ENCODE peak calls at places on chromosome 13, in ten cellular contexts. One of them, this sample, is unnamed.

GRCh38 chr13:52723181-52723580 is 16.4 kb downstream of the CNMD start:
- DNase-seq in T-helper 17 cell: no peak
- DNase-seq in GM23248: no peak
- DNase-seq in effector memory CD8-positive, alpha-beta T cell: no peak
- DNase-seq in CD8-positive, alpha-beta T cell: no peak
- DNase-seq in stimulated activated CD8-positive, alpha-beta memory T cell treated with anti-CD3 and anti-CD28 coated beads, Interleukin-15, amount 100 ng/mL, for 48 hours: no peak
- DNase-seq in BJ: no peak
- DNase-seq in vagina: no peak
- DNase-seq in hypothalamus: no peak
- DNase-seq in osteocyte: no peak
- DNase-seq in this sample: no peak

GRCh38 chr13:32150794-32151193 is 119.2 kb downstream of the FRY start:
- DNase-seq in T-helper 17 cell: no peak
- DNase-seq in GM23248: peak; percentile 71
- DNase-seq in effector memory CD8-positive, alpha-beta T cell: no peak
- DNase-seq in CD8-positive, alpha-beta T cell: no peak
- DNase-seq in stimulated activated CD8-positive, alpha-beta memory T cell treated with anti-CD3 and anti-CD28 coated beads, Interleukin-15, amount 100 ng/mL, for 48 hours: no peak
- DNase-seq in BJ: peak; percentile 31
- DNase-seq in vagina: no peak
- DNase-seq in hypothalamus: no peak
- DNase-seq in osteocyte: no peak
- DNase-seq in this sample: no peak

GRCh38 chr13:67095621-67096020 is 134.5 kb downstream of the PCDH9 start:
- DNase-seq in T-helper 17 cell: no peak
- DNase-seq in GM23248: no peak
- DNase-seq in effector memory CD8-positive, alpha-beta T cell: no peak
- DNase-seq in CD8-positive, alpha-beta T cell: no peak
- DNase-seq in stimulated activated CD8-positive, alpha-beta memory T cell treated with anti-CD3 and anti-CD28 coated beads, Interleukin-15, amount 100 ng/mL, for 48 hours: no peak
- DNase-seq in BJ: no peak
- DNase-seq in vagina: no peak
- DNase-seq in hypothalamus: no peak
- DNase-seq in osteocyte: no peak
- DNase-seq in this sample: no peak

GRCh38 chr13:97274782-97275252 is 52.7 kb downstream of the MBNL2 start:
- DNase-seq in T-helper 17 cell: no peak
- DNase-seq in GM23248: peak; percentile 84
- DNase-seq in effector memory CD8-positive, alpha-beta T cell: no peak
- DNase-seq in CD8-positive, alpha-beta T cell: no peak
- DNase-seq in stimulated activated CD8-positive, alpha-beta memory T cell treated with anti-CD3 and anti-CD28 coated beads, Interleukin-15, amount 100 ng/mL, for 48 hours: no peak
- DNase-seq in BJ: peak; percentile 78
- DNase-seq in vagina: no peak
- DNase-seq in hypothalamus: no peak
- DNase-seq in osteocyte: no peak
- DNase-seq in this sample: no peak

GRCh38 chr13:38391341-38391740 is 41.7 kb downstream of the UFM1 start:
- DNase-seq in T-helper 17 cell: no peak
- DNase-seq in GM23248: no peak
- DNase-seq in effector memory CD8-positive, alpha-beta T cell: no peak
- DNase-seq in CD8-positive, alpha-beta T cell: no peak
- DNase-seq in stimulated activated CD8-positive, alpha-beta memory T cell treated with anti-CD3 and anti-CD28 coated beads, Interleukin-15, amount 100 ng/mL, for 48 hours: no peak
- DNase-seq in BJ: no peak
- DNase-seq in vagina: no peak
- DNase-seq in hypothalamus: no peak
- DNase-seq in osteocyte: no peak
- DNase-seq in this sample: no peak

GRCh38 chr13:74200081-74200480 is 65.9 kb upstream of the KLF12 start:
- DNase-seq in T-helper 17 cell: no peak
- DNase-seq in GM23248: peak; percentile 48
- DNase-seq in effector memory CD8-positive, alpha-beta T cell: no peak
- DNase-seq in CD8-positive, alpha-beta T cell: no peak
- DNase-seq in stimulated activated CD8-positive, alpha-beta memory T cell treated with anti-CD3 and anti-CD28 coated beads, Interleukin-15, amount 100 ng/mL, for 48 hours: no peak
- DNase-seq in BJ: no peak
- DNase-seq in vagina: no peak
- DNase-seq in hypothalamus: no peak
- DNase-seq in osteocyte: no peak
- DNase-seq in this sample: no peak

GRCh38 chr13:45396548-45397095 is 21.6 kb downstream of the SLC25A30 start:
- DNase-seq in T-helper 17 cell: no peak
- DNase-seq in GM23248: no peak
- DNase-seq in effector memory CD8-positive, alpha-beta T cell: no peak
- DNase-seq in CD8-positive, alpha-beta T cell: no peak
- DNase-seq in stimulated activated CD8-positive, alpha-beta memory T cell treated with anti-CD3 and anti-CD28 coated beads, Interleukin-15, amount 100 ng/mL, for 48 hours: no peak
- DNase-seq in BJ: no peak
- DNase-seq in vagina: no peak
- DNase-seq in hypothalamus: no peak
- DNase-seq in osteocyte: no peak
- DNase-seq in this sample: no peak

GRCh38 chr13:44300895-44301638 is 72.6 kb upstream of the SERP2 start:
- DNase-seq in T-helper 17 cell: no peak
- DNase-seq in GM23248: peak; percentile 59
- DNase-seq in effector memory CD8-positive, alpha-beta T cell: no peak
- DNase-seq in CD8-positive, alpha-beta T cell: no peak
- DNase-seq in stimulated activated CD8-positive, alpha-beta memory T cell treated with anti-CD3 and anti-CD28 coated beads, Interleukin-15, amount 100 ng/mL, for 48 hours: no peak
- DNase-seq in BJ: peak; percentile 35
- DNase-seq in vagina: peak; percentile 22
- DNase-seq in hypothalamus: no peak
- DNase-seq in osteocyte: no peak
- DNase-seq in this sample: no peak

GRCh38 chr13:87089391-87089790 is 581.8 kb upstream of the SLITRK5 start:
- DNase-seq in T-helper 17 cell: no peak
- DNase-seq in GM23248: peak; percentile 94
- DNase-seq in effector memory CD8-positive, alpha-beta T cell: no peak
- DNase-seq in CD8-positive, alpha-beta T cell: no peak
- DNase-seq in stimulated activated CD8-positive, alpha-beta memory T cell treated with anti-CD3 and anti-CD28 coated beads, Interleukin-15, amount 100 ng/mL, for 48 hours: no peak
- DNase-seq in BJ: peak; percentile 40
- DNase-seq in vagina: no peak
- DNase-seq in hypothalamus: no peak
- DNase-seq in osteocyte: no peak
- DNase-seq in this sample: no peak

GRCh38 chr13:71801165-71801564 is 65.8 kb downstream of the DACH1 start:
- DNase-seq in T-helper 17 cell: no peak
- DNase-seq in GM23248: no peak
- DNase-seq in effector memory CD8-positive, alpha-beta T cell: no peak
- DNase-seq in CD8-positive, alpha-beta T cell: no peak
- DNase-seq in stimulated activated CD8-positive, alpha-beta memory T cell treated with anti-CD3 and anti-CD28 coated beads, Interleukin-15, amount 100 ng/mL, for 48 hours: no peak
- DNase-seq in BJ: no peak
- DNase-seq in vagina: no peak
- DNase-seq in hypothalamus: no peak
- DNase-seq in osteocyte: no peak
- DNase-seq in this sample: no peak

GRCh38 chr13:110103479-110103878 is 203.5 kb downstream of the COL4A1 start:
- DNase-seq in T-helper 17 cell: no peak
- DNase-seq in GM23248: peak; percentile 52
- DNase-seq in effector memory CD8-positive, alpha-beta T cell: no peak
- DNase-seq in CD8-positive, alpha-beta T cell: no peak
- DNase-seq in stimulated activated CD8-positive, alpha-beta memory T cell treated with anti-CD3 and anti-CD28 coated beads, Interleukin-15, amount 100 ng/mL, for 48 hours: no peak
- DNase-seq in BJ: no peak
- DNase-seq in vagina: no peak
- DNase-seq in hypothalamus: no peak
- DNase-seq in osteocyte: no peak
- DNase-seq in this sample: no peak

GRCh38 chr13:50626031-50626643 is 217.4 kb downstream of the DLEU7 start:
- DNase-seq in T-helper 17 cell: no peak
- DNase-seq in GM23248: peak; percentile 87
- DNase-seq in effector memory CD8-positive, alpha-beta T cell: no peak
- DNase-seq in CD8-positive, alpha-beta T cell: no peak
- DNase-seq in stimulated activated CD8-positive, alpha-beta memory T cell treated with anti-CD3 and anti-CD28 coated beads, Interleukin-15, amount 100 ng/mL, for 48 hours: no peak
- DNase-seq in BJ: peak; percentile 65
- DNase-seq in vagina: no peak
- DNase-seq in hypothalamus: no peak
- DNase-seq in osteocyte: no peak
- DNase-seq in this sample: no peak

GRCh38 chr13:63651394-63651793 is 2235.7 kb upstream of the PCDH20 start:
- DNase-seq in T-helper 17 cell: no peak
- DNase-seq in GM23248: no peak
- DNase-seq in effector memory CD8-positive, alpha-beta T cell: no peak
- DNase-seq in CD8-positive, alpha-beta T cell: no peak
- DNase-seq in stimulated activated CD8-positive, alpha-beta memory T cell treated with anti-CD3 and anti-CD28 coated beads, Interleukin-15, amount 100 ng/mL, for 48 hours: no peak
- DNase-seq in BJ: no peak
- DNase-seq in vagina: no peak
- DNase-seq in hypothalamus: no peak
- DNase-seq in osteocyte: no peak
- DNase-seq in this sample: no peak

GRCh38 chr13:27926644-27927434 is 7.0 kb downstream of the PDX1 start:
- DNase-seq in T-helper 17 cell: no peak
- DNase-seq in GM23248: peak; percentile 21
- DNase-seq in effector memory CD8-positive, alpha-beta T cell: no peak
- DNase-seq in CD8-positive, alpha-beta T cell: no peak
- DNase-seq in stimulated activated CD8-positive, alpha-beta memory T cell treated with anti-CD3 and anti-CD28 coated beads, Interleukin-15, amount 100 ng/mL, for 48 hours: no peak
- DNase-seq in BJ: no peak
- DNase-seq in vagina: no peak
- DNase-seq in hypothalamus: no peak
- DNase-seq in osteocyte: no peak
- DNase-seq in this sample: no peak

GRCh38 chr13:75258159-75258782 is 223.7 kb downstream of the TBC1D4 start:
- DNase-seq in T-helper 17 cell: no peak
- DNase-seq in GM23248: peak; percentile 59
- DNase-seq in effector memory CD8-positive, alpha-beta T cell: no peak
- DNase-seq in CD8-positive, alpha-beta T cell: no peak
- DNase-seq in stimulated activated CD8-positive, alpha-beta memory T cell treated with anti-CD3 and anti-CD28 coated beads, Interleukin-15, amount 100 ng/mL, for 48 hours: no peak
- DNase-seq in BJ: no peak
- DNase-seq in vagina: no peak
- DNase-seq in hypothalamus: no peak
- DNase-seq in osteocyte: no peak
- DNase-seq in this sample: no peak

GRCh38 chr13:97220151-97220900 is 1.8 kb upstream of the MBNL2 start:
- DNase-seq in T-helper 17 cell: no peak
- DNase-seq in GM23248: no peak
- DNase-seq in effector memory CD8-positive, alpha-beta T cell: no peak
- DNase-seq in CD8-positive, alpha-beta T cell: no peak
- DNase-seq in stimulated activated CD8-positive, alpha-beta memory T cell treated with anti-CD3 and anti-CD28 coated beads, Interleukin-15, amount 100 ng/mL, for 48 hours: no peak
- DNase-seq in BJ: no peak
- DNase-seq in vagina: no peak
- DNase-seq in hypothalamus: no peak
- DNase-seq in osteocyte: no peak
- DNase-seq in this sample: no peak

GRCh38 chr13:102877285-102877684 is 31.5 kb downstream of the ERCC5 start:
- DNase-seq in T-helper 17 cell: no peak
- DNase-seq in GM23248: peak; percentile 51
- DNase-seq in effector memory CD8-positive, alpha-beta T cell: no peak
- DNase-seq in CD8-positive, alpha-beta T cell: no peak
- DNase-seq in stimulated activated CD8-positive, alpha-beta memory T cell treated with anti-CD3 and anti-CD28 coated beads, Interleukin-15, amount 100 ng/mL, for 48 hours: no peak
- DNase-seq in BJ: no peak
- DNase-seq in vagina: no peak
- DNase-seq in hypothalamus: no peak
- DNase-seq in osteocyte: no peak
- DNase-seq in this sample: no peak

GRCh38 chr13:110471833-110472162 is 89.7 kb downstream of the RAB20 start:
- DNase-seq in T-helper 17 cell: no peak
- DNase-seq in GM23248: peak; percentile 9
- DNase-seq in effector memory CD8-positive, alpha-beta T cell: no peak
- DNase-seq in CD8-positive, alpha-beta T cell: no peak
- DNase-seq in stimulated activated CD8-positive, alpha-beta memory T cell treated with anti-CD3 and anti-CD28 coated beads, Interleukin-15, amount 100 ng/mL, for 48 hours: peak; percentile 16
- DNase-seq in BJ: no peak
- DNase-seq in vagina: no peak
- DNase-seq in hypothalamus: no peak
- DNase-seq in osteocyte: no peak
- DNase-seq in this sample: no peak

GRCh38 chr13:73918691-73919090 is 215.5 kb downstream of the KLF12 start:
- DNase-seq in T-helper 17 cell: no peak
- DNase-seq in GM23248: no peak
- DNase-seq in effector memory CD8-positive, alpha-beta T cell: no peak
- DNase-seq in CD8-positive, alpha-beta T cell: no peak
- DNase-seq in stimulated activated CD8-positive, alpha-beta memory T cell treated with anti-CD3 and anti-CD28 coated beads, Interleukin-15, amount 100 ng/mL, for 48 hours: no peak
- DNase-seq in BJ: no peak
- DNase-seq in vagina: no peak
- DNase-seq in hypothalamus: no peak
- DNase-seq in osteocyte: no peak
- DNase-seq in this sample: no peak

GRCh38 chr13:113046066-113046882 is 59.3 kb upstream of the F7 start:
- DNase-seq in T-helper 17 cell: no peak
- DNase-seq in GM23248: no peak
- DNase-seq in effector memory CD8-positive, alpha-beta T cell: no peak
- DNase-seq in CD8-positive, alpha-beta T cell: no peak
- DNase-seq in stimulated activated CD8-positive, alpha-beta memory T cell treated with anti-CD3 and anti-CD28 coated beads, Interleukin-15, amount 100 ng/mL, for 48 hours: no peak
- DNase-seq in BJ: no peak
- DNase-seq in vagina: no peak
- DNase-seq in hypothalamus: no peak
- DNase-seq in osteocyte: no peak
- DNase-seq in this sample: no peak

GRCh38 chr13:93002071-93002470 is 224.5 kb upstream of the GPC6 start:
- DNase-seq in T-helper 17 cell: no peak
- DNase-seq in GM23248: peak; percentile 4
- DNase-seq in effector memory CD8-positive, alpha-beta T cell: no peak
- DNase-seq in CD8-positive, alpha-beta T cell: no peak
- DNase-seq in stimulated activated CD8-positive, alpha-beta memory T cell treated with anti-CD3 and anti-CD28 coated beads, Interleukin-15, amount 100 ng/mL, for 48 hours: no peak
- DNase-seq in BJ: peak; percentile 1
- DNase-seq in vagina: no peak
- DNase-seq in hypothalamus: no peak
- DNase-seq in osteocyte: no peak
- DNase-seq in this sample: no peak

GRCh38 chr13:94233401-94233800 is 246.1 kb downstream of the DCT start:
- DNase-seq in T-helper 17 cell: no peak
- DNase-seq in GM23248: peak; percentile 94
- DNase-seq in effector memory CD8-positive, alpha-beta T cell: no peak
- DNase-seq in CD8-positive, alpha-beta T cell: no peak
- DNase-seq in stimulated activated CD8-positive, alpha-beta memory T cell treated with anti-CD3 and anti-CD28 coated beads, Interleukin-15, amount 100 ng/mL, for 48 hours: no peak
- DNase-seq in BJ: peak; percentile 44
- DNase-seq in vagina: no peak
- DNase-seq in hypothalamus: no peak
- DNase-seq in osteocyte: no peak
- DNase-seq in this sample: no peak

GRCh38 chr13:33363328-33363727 is 77.8 kb upstream of the STARD13 start:
- DNase-seq in T-helper 17 cell: no peak
- DNase-seq in GM23248: no peak
- DNase-seq in effector memory CD8-positive, alpha-beta T cell: no peak
- DNase-seq in CD8-positive, alpha-beta T cell: no peak
- DNase-seq in stimulated activated CD8-positive, alpha-beta memory T cell treated with anti-CD3 and anti-CD28 coated beads, Interleukin-15, amount 100 ng/mL, for 48 hours: no peak
- DNase-seq in BJ: no peak
- DNase-seq in vagina: no peak
- DNase-seq in hypothalamus: no peak
- DNase-seq in osteocyte: no peak
- DNase-seq in this sample: no peak

GRCh38 chr13:27359203-27359821 is 65.1 kb upstream of the GTF3A start:
- DNase-seq in T-helper 17 cell: peak; percentile 50
- DNase-seq in GM23248: peak; percentile 83
- DNase-seq in effector memory CD8-positive, alpha-beta T cell: peak; percentile 45
- DNase-seq in CD8-positive, alpha-beta T cell: peak; percentile 80
- DNase-seq in stimulated activated CD8-positive, alpha-beta memory T cell treated with anti-CD3 and anti-CD28 coated beads, Interleukin-15, amount 100 ng/mL, for 48 hours: peak; percentile 35
- DNase-seq in BJ: no peak
- DNase-seq in vagina: no peak
- DNase-seq in hypothalamus: peak; percentile 22
- DNase-seq in osteocyte: peak; percentile 90
- DNase-seq in this sample: peak; percentile 62

GRCh38 chr13:46598140-46598819 is 45.3 kb downstream of the LRCH1 start:
- DNase-seq in T-helper 17 cell: no peak
- DNase-seq in GM23248: no peak
- DNase-seq in effector memory CD8-positive, alpha-beta T cell: no peak
- DNase-seq in CD8-positive, alpha-beta T cell: no peak
- DNase-seq in stimulated activated CD8-positive, alpha-beta memory T cell treated with anti-CD3 and anti-CD28 coated beads, Interleukin-15, amount 100 ng/mL, for 48 hours: no peak
- DNase-seq in BJ: no peak
- DNase-seq in vagina: no peak
- DNase-seq in hypothalamus: no peak
- DNase-seq in osteocyte: no peak
- DNase-seq in this sample: no peak

GRCh38 chr13:24630851-24631341 is 49.3 kb upstream of the ATP12A start:
- DNase-seq in T-helper 17 cell: no peak
- DNase-seq in GM23248: peak; percentile 42
- DNase-seq in effector memory CD8-positive, alpha-beta T cell: no peak
- DNase-seq in CD8-positive, alpha-beta T cell: no peak
- DNase-seq in stimulated activated CD8-positive, alpha-beta memory T cell treated with anti-CD3 and anti-CD28 coated beads, Interleukin-15, amount 100 ng/mL, for 48 hours: no peak
- DNase-seq in BJ: no peak
- DNase-seq in vagina: no peak
- DNase-seq in hypothalamus: no peak
- DNase-seq in osteocyte: no peak
- DNase-seq in this sample: no peak

GRCh38 chr13:21399741-21400140 is 59.4 kb downstream of the ZDHHC20 start:
- DNase-seq in T-helper 17 cell: no peak
- DNase-seq in GM23248: peak; percentile 2
- DNase-seq in effector memory CD8-positive, alpha-beta T cell: no peak
- DNase-seq in CD8-positive, alpha-beta T cell: no peak
- DNase-seq in stimulated activated CD8-positive, alpha-beta memory T cell treated with anti-CD3 and anti-CD28 coated beads, Interleukin-15, amount 100 ng/mL, for 48 hours: no peak
- DNase-seq in BJ: no peak
- DNase-seq in vagina: no peak
- DNase-seq in hypothalamus: no peak
- DNase-seq in osteocyte: no peak
- DNase-seq in this sample: no peak

GRCh38 chr13:22143671-22144070 is 472.8 kb downstream of the FGF9 start:
- DNase-seq in T-helper 17 cell: no peak
- DNase-seq in GM23248: no peak
- DNase-seq in effector memory CD8-positive, alpha-beta T cell: no peak
- DNase-seq in CD8-positive, alpha-beta T cell: no peak
- DNase-seq in stimulated activated CD8-positive, alpha-beta memory T cell treated with anti-CD3 and anti-CD28 coated beads, Interleukin-15, amount 100 ng/mL, for 48 hours: no peak
- DNase-seq in BJ: no peak
- DNase-seq in vagina: no peak
- DNase-seq in hypothalamus: no peak
- DNase-seq in osteocyte: no peak
- DNase-seq in this sample: no peak

This sample was measured in effector CD4-positive, alpha-beta T cell.